ENCODE peak calls at places on chromosome 12, in ten cellular contexts. Y, H, K, D, F, R, J, X, Q and I are unnamed samples.

GRCh38 chr12:91326043-91327027 is 143.7 kb upstream of the DCN start:
- DNase-seq in D (no peak), R (peak; percentile 10), J (peak; percentile 90), H (peak; percentile 73), F (peak; percentile 46), X (peak; percentile 63), K (peak; percentile 55), Q (no peak), Y (no peak), I (no peak)

GRCh38 chr12:18895946-18896345 is 158.0 kb downstream of the CAPZA3 start:
- DNase-seq in Y (no peak), Q (no peak), D (no peak), X (no peak), K (no peak), J (no peak), F (no peak), R (no peak), H (peak; percentile 20), I (no peak)

GRCh38 chr12:38538319-38538718 is 221.7 kb downstream of the ALG10B start:
- DNase-seq in J (no peak), F (no peak), K (no peak), D (no peak), H (no peak), R (no peak), Y (no peak), Q (no peak), X (no peak), I (no peak)

GRCh38 chr12:42091769-42092168 is 52.9 kb downstream of the GXYLT1 start:
- DNase-seq in K (no peak), R (no peak), H (no peak), J (no peak), Q (no peak), Y (no peak), X (no peak), F (no peak), D (no peak), I (no peak)

GRCh38 chr12:4648099-4648498 is 752 bp downstream of the AKAP3 start:
- DNase-seq in F (no peak), K (no peak), J (peak; percentile 9), X (no peak), R (no peak), H (no peak), Q (no peak), D (no peak), Y (no peak), I (no peak)

GRCh38 chr12:68532887-68533248 is 77.8 kb upstream of the RAP1B start:
- DNase-seq in F (no peak), Q (no peak), X (no peak), Y (no peak), D (no peak), J (no peak), H (no peak), R (no peak), K (no peak), I (no peak)

GRCh38 chr12:12240671-12241345 is 26.0 kb downstream of the LRP6 start:
- DNase-seq in X (no peak), D (no peak), R (no peak), Y (no peak), J (peak; percentile 58), H (no peak), Q (no peak), K (no peak), F (peak; percentile 27), I (no peak)

GRCh38 chr12:99059824-99060526 is 414.9 kb downstream of the APAF1 start:
- DNase-seq in K (no peak), J (no peak), Q (peak; percentile 4), D (no peak), Y (no peak), H (peak; percentile 17), F (peak; percentile 22), X (no peak), R (no peak), I (no peak)

GRCh38 chr12:117393656-117394055 is 32.2 kb upstream of the NOS1 start:
- DNase-seq in D (no peak), K (no peak), X (no peak), J (no peak), H (no peak), R (no peak), F (no peak), Q (no peak), Y (no peak), I (no peak)

GRCh38 chr12:30482650-30483049 is 213.0 kb downstream of the IPO8 start:
- DNase-seq in K (no peak), Y (no peak), D (no peak), F (no peak), Q (no peak), H (no peak), X (no peak), R (no peak), J (no peak), I (no peak)

GRCh38 chr12:110284597-110284996 is 3.5 kb downstream of the ATP2A2 start:
- DNase-seq in K (no peak), Y (no peak), H (no peak), R (no peak), F (no peak), X (no peak), J (no peak), Q (no peak), D (no peak), I (no peak)

GRCh38 chr12:14995583-14996425 is 23.0 kb downstream of the PDE6H start:
- DNase-seq in Q (peak; percentile 38), K (peak; percentile 55), F (peak; percentile 35), X (peak; percentile 76), J (peak; percentile 91), R (no peak), H (peak; percentile 23), D (no peak), Y (no peak), I (peak; percentile 28)

GRCh38 chr12:5096241-5096880 is 52.7 kb downstream of the KCNA5 start:
- DNase-seq in X (peak; percentile 67), R (no peak), F (peak; percentile 79), J (peak; percentile 23), K (peak; percentile 44), Y (no peak), Q (no peak), D (no peak), H (no peak), I (no peak)

GRCh38 chr12:84361651-84362551 is 550.7 kb downstream of the SLC6A15 start:
- DNase-seq in F (no peak), Y (no peak), Q (no peak), H (no peak), D (no peak), R (no peak), X (no peak), K (no peak), J (no peak), I (no peak)

GRCh38 chr12:79895041-79895440 is 39.9 kb downstream of the PPP1R12A start:
- DNase-seq in R (no peak), D (no peak), Q (no peak), Y (no peak), K (no peak), J (no peak), H (no peak), F (no peak), X (no peak), I (no peak)

GRCh38 chr12:22625671-22626251 is 790 bp downstream of the ETNK1 start:
- DNase-seq in R (peak; percentile 1), Y (peak; percentile 63), F (peak; percentile 12), H (peak; percentile 61), Q (peak; percentile 22), K (no peak), J (peak; percentile 36), D (peak; percentile 8), X (peak; percentile 50), I (no peak)

GRCh38 chr12:25625146-25625545 is 72.1 kb upstream of the LMNTD1 start:
- DNase-seq in D (no peak), R (no peak), Y (no peak), H (no peak), F (peak; percentile 7), K (no peak), J (no peak), X (no peak), Q (no peak), I (no peak)

GRCh38 chr12:3247077-3247476 is 169.9 kb downstream of the TSPAN9 start:
- DNase-seq in H (no peak), K (no peak), D (no peak), F (no peak), J (no peak), X (no peak), Q (no peak), R (no peak), Y (no peak), I (no peak)

GRCh38 chr12:11882301-11883019 is 188.3 kb upstream of the BCL2L14 start:
- DNase-seq in F (no peak), Q (no peak), R (no peak), D (no peak), Y (no peak), J (no peak), H (no peak), K (no peak), X (no peak), I (no peak)

GRCh38 chr12:58176296-58176869 is 235.0 kb downstream of the ATP23 start:
- DNase-seq in F (peak; percentile 44), Y (no peak), R (no peak), J (peak; percentile 5), D (no peak), K (no peak), X (peak; percentile 19), H (peak; percentile 61), Q (no peak), I (no peak)

GRCh38 chr12:123269395-123269892 is 2.2 kb downstream of the CDK2AP1 start:
- DNase-seq in J (peak; percentile 58), R (peak; percentile 15), H (peak; percentile 80), D (peak; percentile 39), K (no peak), Y (peak; percentile 67), X (peak; percentile 64), Q (peak; percentile 34), F (peak; percentile 77), I (no peak)

GRCh38 chr12:31326689-31327659 is 1.0 kb upstream of the SINHCAF start:
- DNase-seq in F (no peak), K (no peak), H (no peak), Y (no peak), D (no peak), J (peak; percentile 32), R (no peak), X (peak; percentile 47), Q (no peak), I (no peak)